ENCODE peak calls at places on chromosomes 11 and 22, in four cellular contexts. L is K562, F is GM12878, D is HepG2. G is an unnamed sample.

GRCh38 chr22:20451920-20452319 is 14.3 kb upstream of the SCARF2 start:
- DNase-seq in L (no peak), F (no peak), D (no peak), G (no peak)

GRCh38 chr11:8838248-8838647 is 72.7 kb upstream of the AKIP1 start:
- DNase-seq in L (no peak), F (no peak), D (no peak), G (no peak)

GRCh38 chr11:101336155-101336554 is 206.5 kb upstream of the PGR start:
- DNase-seq in L (no peak), F (no peak), D (no peak), G (no peak)

GRCh38 chr11:11463397-11463796 is 110.3 kb upstream of the CSNK2A3 start:
- DNase-seq in L (no peak), F (no peak), D (no peak), G (no peak)

GRCh38 chr11:100735949-100736675 is 49.0 kb downstream of the ARHGAP42 start:
- DNase-seq in L (no peak), F (no peak), D (no peak), G (no peak)

GRCh38 chr11:12787847-12788246 is 113.6 kb downstream of the TEAD1 start:
- DNase-seq in L (no peak), F (no peak), D (no peak), G (no peak)

GRCh38 chr22:50665738-50666137 is 6.9 kb upstream of the SHANK3 start:
- DNase-seq in L (no peak), F (no peak), D (no peak), G (no peak)

GRCh38 chr11:2277933-2278523 is 7.6 kb upstream of the ASCL2 start:
- DNase-seq in L (no peak), F (no peak), D (no peak), G (no peak)

GRCh38 chr11:65793144-65793581 is 6.3 kb downstream of the OVOL1 start:
- DNase-seq in L (no peak), F (no peak), D (no peak), G (no peak)

GRCh38 chr11:86517557-86517956 is 142.9 kb downstream of the CCDC81 start:
- DNase-seq in L (no peak), F (no peak), D (no peak), G (no peak)

GRCh38 chr11:65036931-65037330 is 4.1 kb upstream of the SAC3D1 start:
- DNase-seq in L (no peak), F (no peak), D (no peak), G (no peak)

GRCh38 chr11:134202661-134203060 is 21.1 kb downstream of the NCAPD3 start:
- DNase-seq in L (no peak), F (no peak), D (no peak), G (no peak)

GRCh38 chr11:14499178-14499559 is 442 bp downstream of the COPB1 start:
- DNase-seq in L (no peak), F (no peak), D (peak; percentile 12), G (no peak)

GRCh38 chr11:73661035-73661628 is 14.8 kb downstream of the PLEKHB1 start:
- DNase-seq in L (peak; percentile 95), F (peak; percentile 37), D (no peak), G (peak; percentile 43)

GRCh38 chr11:134036484-134037092 is 32.3 kb upstream of the JAM3 start:
- DNase-seq in L (no peak), F (no peak), D (no peak), G (no peak)

GRCh38 chr11:130282111-130282510 is 32.6 kb downstream of the ZBTB44 start:
- DNase-seq in L (no peak), F (no peak), D (no peak), G (no peak)

GRCh38 chr11:132220464-132220863 is 850.0 kb downstream of the NTM start:
- DNase-seq in L (no peak), F (no peak), D (no peak), G (no peak)

GRCh38 chr11:17036666-17037658 is 22.7 kb upstream of the PLEKHA7 start:
- DNase-seq in L (no peak), F (no peak), D (peak; percentile 66), G (peak; percentile 7)

GRCh38 chr22:28426346-28427132 is 253.1 kb downstream of the TTC28 start:
- DNase-seq in L (no peak), F (no peak), D (peak; percentile 15), G (no peak)

GRCh38 chr11:111368285-111368560 is 10.9 kb downstream of the POU2AF1 start:
- DNase-seq in L (no peak), F (no peak), D (no peak), G (no peak)

GRCh38 chr22:24001314-24001713 is 3.9 kb downstream of the GSTT4 start:
- DNase-seq in L (no peak), F (no peak), D (no peak), G (no peak)

GRCh38 chr11:103091441-103091809 is 535 bp downstream of the DCUN1D5 start:
- DNase-seq in L (no peak), F (no peak), D (peak; percentile 32), G (no peak)

GRCh38 chr11:14369598-14369997 is 10.6 kb upstream of the RRAS2 start:
- DNase-seq in L (no peak), F (no peak), D (no peak), G (no peak)

GRCh38 chr11:108944486-108945178 is 279.8 kb downstream of the DDX10 start:
- DNase-seq in L (no peak), F (no peak), D (no peak), G (no peak)

GRCh38 chr11:3674189-3674588 is 3.0 kb upstream of the CHRNA10 start:
- DNase-seq in L (no peak), F (no peak), D (peak; percentile 5), G (no peak)

GRCh38 chr11:67410984-67411784 is 4.3 kb upstream of the CARNS1 start:
- DNase-seq in L (no peak), F (no peak), D (no peak), G (no peak)

GRCh38 chr11:105334025-105334714 is 194.6 kb upstream of the CARD18 start:
- DNase-seq in L (no peak), F (no peak), D (no peak), G (no peak)

GRCh38 chr11:102345923-102346322 is 1.1 kb upstream of the BIRC2 start:
- DNase-seq in L (no peak), F (no peak), D (peak; percentile 64), G (peak; percentile 28)

GRCh38 chr22:43624144-43624998 is 187.7 kb downstream of the EFCAB6 start:
- DNase-seq in L (no peak), F (no peak), D (peak; percentile 17), G (no peak)

GRCh38 chr11:31702966-31703365 is 108.2 kb downstream of the PAX6 start:
- DNase-seq in L (no peak), F (no peak), D (peak; percentile 16), G (no peak)

GRCh38 chr11:100942016-100942415 is 187.6 kb downstream of the PGR start:
- DNase-seq in L (no peak), F (no peak), D (no peak), G (no peak)

GRCh38 chr11:15327786-15328231 is 213.1 kb downstream of the INSC start:
- DNase-seq in L (peak; percentile 64), F (no peak), D (peak; percentile 16), G (peak; percentile 35)

GRCh38 chr11:16772141-16772512 is 33.7 kb downstream of the C11orf58 start:
- DNase-seq in L (no peak), F (no peak), D (no peak), G (no peak)

GRCh38 chr22:20750461-20751184 is 23.3 kb upstream of the SERPIND1 start:
- DNase-seq in L (peak; percentile 70), F (peak; percentile 59), D (no peak), G (no peak)

DNA sequence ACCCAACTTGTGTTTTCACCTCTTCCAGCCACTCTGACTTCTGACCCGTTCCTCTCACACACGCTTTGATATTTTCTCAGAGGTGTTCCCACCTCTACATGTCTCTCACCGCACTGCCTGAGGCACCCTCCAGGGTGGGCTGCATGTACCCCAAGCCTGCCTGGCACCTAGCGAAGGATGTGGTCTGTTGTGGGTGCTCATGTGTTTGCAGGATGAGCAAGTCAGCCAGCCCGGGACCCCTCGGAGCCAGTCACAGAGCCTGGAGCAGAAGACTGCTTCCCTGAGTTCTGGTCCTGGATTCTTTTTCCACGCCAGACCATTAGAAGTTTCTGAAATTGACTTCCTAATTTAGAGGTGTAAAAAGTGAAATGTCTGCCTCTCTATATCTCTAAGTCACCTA is 3.8 kb downstream of the GTSE1 start:
- DNase-seq in L (no peak), F (no peak), D (no peak), G (no peak)
- H3K36me3 ChIP-seq in L (peaks cover 27% of the 10 kb centered on the region), F (peaks cover 5% of the 10 kb centered on the region), D (peaks cover 34% of the 10 kb centered on the region), G (peaks cover 10% of the 10 kb centered on the region)

GRCh38 chr11:75868990-75869389 is 54.0 kb downstream of the UVRAG start:
- DNase-seq in L (no peak), F (no peak), D (no peak), G (no peak)

GRCh38 chr11:75869661-75870455 is 54.8 kb downstream of the UVRAG start:
- DNase-seq in L (no peak), F (no peak), D (no peak), G (no peak)

GRCh38 chr11:75872887-75873416 is 57.9 kb downstream of the UVRAG start:
- DNase-seq in L (no peak), F (no peak), D (no peak), G (no peak)

GRCh38 chr11:75874942-75875341 is 59.9 kb downstream of the UVRAG start:
- DNase-seq in L (no peak), F (no peak), D (no peak), G (no peak)

DNA sequence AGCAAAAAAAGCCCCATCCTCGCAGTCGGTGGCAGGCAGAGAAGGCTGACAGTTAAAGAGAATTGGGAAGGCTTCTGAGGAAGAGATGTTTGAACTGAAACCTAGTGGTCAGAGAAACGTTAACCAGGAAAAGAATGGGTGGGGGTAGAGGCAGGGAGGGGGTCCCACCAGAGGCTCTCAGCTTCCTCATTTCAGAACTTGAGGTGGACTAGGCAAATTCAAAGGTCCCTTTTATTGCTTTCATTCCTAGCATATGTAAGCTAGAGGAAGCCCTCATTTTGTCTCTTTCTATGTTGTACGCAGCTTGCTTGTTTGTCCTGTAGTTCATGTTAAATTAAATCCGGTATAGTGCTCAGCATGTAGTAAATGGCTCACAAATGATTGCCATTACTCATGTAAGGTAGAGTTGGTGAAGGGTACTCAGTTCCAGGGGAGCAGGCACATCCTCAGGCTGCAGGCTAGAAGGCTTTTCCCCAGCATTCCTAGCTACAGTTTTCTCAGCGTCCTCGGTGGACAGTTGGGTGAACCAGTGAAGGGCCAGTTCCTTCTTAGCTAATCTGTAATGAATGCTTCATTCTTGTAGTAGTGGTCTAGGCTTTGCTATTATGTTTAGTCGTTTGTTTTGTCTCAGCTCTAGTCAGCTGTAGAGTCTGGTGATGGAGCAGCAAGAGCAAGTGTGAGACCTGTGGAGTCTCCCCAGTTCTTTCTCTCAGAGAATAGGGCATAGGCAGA is 58.6 kb downstream of the UVRAG start:
- DNase-seq in L (no peak), F (peak; percentile 73), D (no peak), G (no peak)
- TF ChIP-seq ZBTB33 in L (no peak), F (no peak), D (no peak), G (no peak)

GRCh38 chr22:42615092-42615859 is 593 bp upstream of the POLDIP3 start:
- DNase-seq in L (peak; percentile 58), F (peak; percentile 98), D (peak; percentile 96), G (peak; percentile 99)
- TF ChIP-seq POLR2A in L (peak; percentile 100), F (peak; percentile 96), D (peak; percentile 100), G (peak; percentile 100)

GRCh38 chr11:77115956-77116355 is 12.1 kb upstream of the MYO7A start:
- DNase-seq in L (no peak), F (no peak), D (no peak), G (no peak)
- H3K36me3 ChIP-seq in L (no peaks in the 10 kb centered on the region), F (no peaks in the 10 kb centered on the region), D (no peaks in the 10 kb centered on the region), G (no peaks in the 10 kb centered on the region)